ENCODE peak calls at places on chromosomes 13 and 19, in four cellular contexts. S is AG04450, X is right atrium auricular region, A is cardiac muscle cell. L is an unnamed sample.
A peak's percentile ranks its signal among the peaks of the same experiment; 100 is the strongest.

GRCh38 chr13:43357435-43358065 is 334.2 kb downstream of the DNAJC15 start:
- DNase-seq in S (no peak), X (no peak), A (peak; percentile 65), L (no peak)

GRCh38 chr19:12840091-12841079 is 2.1 kb downstream of the MAST1 start:
- DNase-seq in S (no peak), A (peak; percentile 92), X (no peak), L (no peak)

GRCh38 chr19:40381321-40381720 is 8.7 kb downstream of the HIPK4 start:
- DNase-seq in S (no peak), X (no peak), A (no peak), L (no peak)

GRCh38 chr13:40996433-40997095 is 22.6 kb downstream of the ELF1 start:
- DNase-seq in X (no peak), S (no peak), A (no peak), L (no peak)

GRCh38 chr13:105442941-105443340 is 1092.5 kb downstream of the EFNB2 start:
- DNase-seq in A (no peak), S (peak; percentile 95), X (no peak), L (no peak)

GRCh38 chr19:33125929-33126388 is 6.0 kb upstream of the WDR88 start:
- DNase-seq in S (peak; percentile 42), X (peak; percentile 66), A (peak; percentile 69), L (no peak)

GRCh38 chr13:51576754-51577153 is 7.5 kb upstream of the WDFY2 start:
- DNase-seq in X (no peak), S (no peak), A (no peak), L (peak; percentile 2)

GRCh38 chr19:10105241-10106099 is 692 bp upstream of the PPAN start:
- DNase-seq in X (no peak), S (no peak), A (no peak), L (no peak)

GRCh38 chr19:41323430-41324125 is 13.6 kb downstream of the CCDC97 start:
- DNase-seq in X (peak; percentile 83), A (no peak), S (peak; percentile 93), L (no peak)

GRCh38 chr19:2207991-2208860 is 27.9 kb downstream of the PLEKHJ1 start:
- DNase-seq in X (peak; percentile 79), S (no peak), A (peak; percentile 12), L (no peak)

GRCh38 chr13:112134150-112135075 is 67.5 kb downstream of the SOX1 start:
- DNase-seq in X (peak; percentile 28), A (no peak), S (no peak), L (no peak)

GRCh38 chr19:17307876-17308377 is 1.4 kb upstream of the DDA1 start:
- DNase-seq in X (no peak), A (no peak), S (no peak), L (no peak)

GRCh38 chr13:56314755-56315154 is 826.0 kb upstream of the PRR20A start:
- DNase-seq in S (no peak), A (no peak), X (no peak), L (no peak)

GRCh38 chr13:51349016-51349415 is 9.5 kb downstream of the SERPINE3 start:
- DNase-seq in A (no peak), X (no peak), S (no peak), L (no peak)

GRCh38 chr19:11381535-11382369 is 2.4 kb downstream of the EPOR start:
- DNase-seq in X (peak; percentile 81), S (no peak), A (peak; percentile 63), L (no peak)

DNA sequence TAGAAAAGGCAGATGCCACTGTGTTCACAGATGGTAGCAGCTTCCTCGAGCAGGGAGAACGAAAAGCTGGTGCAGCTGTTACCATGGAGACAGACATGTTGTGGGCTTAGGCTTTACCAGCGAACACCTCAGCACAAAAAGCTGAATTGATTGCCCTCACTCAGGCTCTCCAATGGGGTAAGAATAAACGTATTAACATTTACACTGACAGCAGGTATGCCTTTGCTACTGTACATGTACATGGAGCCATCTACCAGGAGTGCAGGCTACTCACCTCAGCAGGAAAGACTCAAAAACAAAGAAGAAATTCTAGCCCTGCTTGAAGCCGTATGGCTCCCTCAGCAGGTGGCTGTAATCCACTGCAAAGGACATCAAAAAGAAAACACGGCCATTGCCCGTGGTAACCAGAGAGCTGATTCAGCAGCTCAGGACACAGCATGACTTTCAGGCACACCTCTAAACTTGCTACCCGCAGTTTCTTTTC is 197.7 kb downstream of the ZNF737 start:
- DNase-seq in S (no peak), X (no peak), A (peak; percentile 52), L (no peak)
- TF ChIP-seq CTCF in S (no peak), X (no peak), A (no peak), L (no peak)

DNA sequence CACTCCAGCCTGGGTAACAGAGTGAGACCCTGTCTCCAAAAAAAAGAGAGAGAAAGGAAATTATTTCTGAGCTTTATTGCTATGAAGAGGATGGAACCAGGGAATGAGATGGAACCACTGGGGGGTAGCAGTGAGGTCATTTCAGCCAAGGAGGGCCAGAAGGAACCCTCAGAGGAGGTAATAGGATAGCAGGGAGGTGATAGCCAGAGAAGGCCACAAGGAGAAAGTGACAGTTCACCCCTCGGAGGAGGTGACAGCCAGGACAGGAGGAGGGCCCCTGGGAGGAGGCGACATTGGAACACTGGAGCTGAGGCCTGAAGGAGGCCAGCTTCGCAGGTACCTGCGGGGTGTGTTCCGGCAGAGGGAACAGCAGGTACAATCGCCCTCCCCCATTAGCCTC is 695 bp upstream of the PGPEP1 start:
- DNase-seq in S (no peak), X (no peak), A (no peak), L (no peak)
- TF ChIP-seq CTCF in S (peak; percentile 46), X (no peak), A (peak; percentile 30), L (no peak)

GRCh38 chr19:38543807-38544568 is 73.8 kb downstream of the MAP4K1 start:
- DNase-seq in A (peak; percentile 62), X (peak; percentile 78), S (peak; percentile 24), L (no peak)
- TF ChIP-seq CTCF in A (no peak), X (peak; percentile 75), S (no peak), L (peak; percentile 61)

GRCh38 chr19:45130888-45131615 is 29.7 kb downstream of the NKPD1 start:
- DNase-seq in A (no peak), S (no peak), X (no peak), L (no peak)
- TF ChIP-seq CTCF in A (no peak), S (peak; percentile 34), X (peak; percentile 41), L (no peak)

GRCh38 chr13:97223711-97224461 is 1.8 kb downstream of the MBNL2 start:
- DNase-seq in A (peak; percentile 55), S (peak; percentile 83), X (peak; percentile 86), L (no peak)
- TF ChIP-seq CTCF in A (peak; percentile 14), S (no peak), X (peak; percentile 40), L (peak; percentile 20)

DNA sequence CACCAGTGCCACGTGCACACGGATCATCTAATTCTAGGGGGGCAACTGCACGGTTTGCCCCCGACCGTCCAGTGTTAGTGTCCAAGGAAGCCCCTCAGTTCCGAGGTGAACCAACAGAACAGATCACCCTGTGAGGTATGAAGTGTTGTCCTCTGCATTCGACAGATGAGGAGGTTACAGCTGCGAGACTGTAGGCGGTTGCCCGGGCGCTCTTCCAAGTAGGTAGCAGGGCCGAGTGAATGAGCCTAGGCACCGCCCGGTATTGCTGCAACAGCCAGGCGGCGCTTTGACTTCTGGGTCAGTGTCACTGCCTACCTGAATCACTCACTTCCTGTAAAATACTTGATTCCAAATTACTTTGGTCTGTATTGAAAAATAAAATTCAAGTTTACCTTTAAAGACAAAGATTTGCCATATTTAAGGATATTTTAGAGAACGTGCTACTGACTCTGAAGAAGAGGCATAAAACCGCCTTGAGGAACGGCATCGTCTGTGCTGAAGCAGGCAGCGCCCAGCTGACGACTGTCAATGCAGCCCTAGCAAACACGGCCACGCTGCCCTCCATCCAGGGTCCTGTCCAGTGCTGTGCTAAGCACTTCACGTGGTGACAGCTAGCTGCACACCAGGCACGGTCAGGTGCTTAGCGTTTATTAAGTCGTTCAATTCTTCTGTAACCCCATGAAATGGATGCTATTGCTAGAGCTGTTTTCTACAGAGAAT is 19.3 kb upstream of the RASA3 start:
- DNase-seq in S (no peak), A (peak; percentile 32), X (no peak), L (no peak)
- TF ChIP-seq CTCF in S (no peak), A (peak; percentile 21), X (no peak), L (no peak)

GRCh38 chr19:48637948-48638830 is 1.0 kb upstream of the DBP start:
- DNase-seq in S (peak; percentile 94), A (peak; percentile 95), X (peak; percentile 91), L (peak; percentile 98)
- TF ChIP-seq CTCF in S (peak; percentile 30), A (peak; percentile 17), X (no peak), L (no peak)

DNA sequence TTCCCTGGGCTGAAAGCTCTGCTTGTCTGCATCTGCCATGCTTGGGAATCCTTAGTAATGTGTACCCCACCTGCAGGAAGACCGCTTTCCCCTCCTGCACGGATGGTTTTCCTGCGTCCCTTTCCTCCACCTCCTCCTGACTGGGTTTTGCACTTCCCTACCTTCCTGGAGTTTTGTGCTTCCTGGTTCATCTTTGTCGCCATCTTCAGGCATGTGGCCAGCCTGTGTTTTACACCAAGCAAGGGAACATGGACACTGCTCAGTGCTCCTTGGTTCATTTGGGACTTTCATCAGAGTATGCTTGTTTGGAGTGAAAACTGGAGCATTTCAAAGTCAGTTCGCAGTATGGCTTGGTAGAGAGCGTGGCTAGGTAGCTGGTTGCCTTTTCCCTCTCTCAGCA is 30.7 kb downstream of the ERICH6B start:
- DNase-seq in S (no peak), X (no peak), A (peak; percentile 11), L (no peak)
- TF ChIP-seq CTCF in S (peak; percentile 41), X (no peak), A (no peak), L (no peak)

L was measured in esophagus muscularis mucosa.